ENCODE peak calls at places on chromosomes 1 and 21, in seven cellular contexts. One of them, this sample, is unnamed.

GRCh38 chr1:73943270-73943669 is 254.7 kb downstream of the LRRIQ3 start:
- DNase-seq in sigmoid colon: no peak
- DNase-seq in right cardiac atrium: no peak
- DNase-seq in breast epithelium: no peak
- DNase-seq in IMR-90: no peak
- DNase-seq in transverse colon: no peak
- DNase-seq in aorta: no peak
- DNase-seq in this sample: no peak

GRCh38 chr1:13582713-13583443 is 754 bp upstream of the PDPN start:
- DNase-seq in sigmoid colon: no peak
- DNase-seq in right cardiac atrium: peak; percentile 55
- DNase-seq in breast epithelium: no peak
- DNase-seq in IMR-90: no peak
- DNase-seq in transverse colon: no peak
- DNase-seq in aorta: no peak
- DNase-seq in this sample: no peak

GRCh38 chr1:10471411-10472219 is 714 bp downstream of the DFFA start:
- DNase-seq in sigmoid colon: no peak
- DNase-seq in right cardiac atrium: no peak
- DNase-seq in breast epithelium: peak; percentile 24
- DNase-seq in IMR-90: peak; percentile 33
- DNase-seq in transverse colon: no peak
- DNase-seq in aorta: no peak
- DNase-seq in this sample: no peak

GRCh38 chr1:232438476-232438875 is 191.5 kb downstream of the SIPA1L2 start:
- DNase-seq in sigmoid colon: no peak
- DNase-seq in right cardiac atrium: no peak
- DNase-seq in breast epithelium: no peak
- DNase-seq in IMR-90: no peak
- DNase-seq in transverse colon: no peak
- DNase-seq in aorta: no peak
- DNase-seq in this sample: no peak

GRCh38 chr21:15210235-15210678 is 145.5 kb upstream of the NRIP1 start:
- DNase-seq in sigmoid colon: peak; percentile 71
- DNase-seq in right cardiac atrium: peak; percentile 70
- DNase-seq in breast epithelium: peak; percentile 22
- DNase-seq in IMR-90: no peak
- DNase-seq in transverse colon: peak; percentile 39
- DNase-seq in aorta: peak; percentile 56
- DNase-seq in this sample: no peak

GRCh38 chr1:9534953-9535352 is 4.3 kb upstream of the SLC25A33 start:
- DNase-seq in sigmoid colon: no peak
- DNase-seq in right cardiac atrium: no peak
- DNase-seq in breast epithelium: no peak
- DNase-seq in IMR-90: no peak
- DNase-seq in transverse colon: peak; percentile 26
- DNase-seq in aorta: no peak
- DNase-seq in this sample: no peak

GRCh38 chr1:153313288-153313687 is 536 bp upstream of the PGLYRP3 start:
- DNase-seq in sigmoid colon: no peak
- DNase-seq in right cardiac atrium: no peak
- DNase-seq in breast epithelium: no peak
- DNase-seq in IMR-90: no peak
- DNase-seq in transverse colon: no peak
- DNase-seq in aorta: no peak
- DNase-seq in this sample: no peak

GRCh38 chr1:240946926-240947325 is 335.0 kb upstream of the GREM2 start:
- DNase-seq in sigmoid colon: no peak
- DNase-seq in right cardiac atrium: no peak
- DNase-seq in breast epithelium: no peak
- DNase-seq in IMR-90: peak; percentile 54
- DNase-seq in transverse colon: peak; percentile 40
- DNase-seq in aorta: no peak
- DNase-seq in this sample: no peak

GRCh38 chr1:153364181-153364580 is 6.5 kb downstream of the S100A9 start:
- DNase-seq in sigmoid colon: no peak
- DNase-seq in right cardiac atrium: no peak
- DNase-seq in breast epithelium: peak; percentile 65
- DNase-seq in IMR-90: no peak
- DNase-seq in transverse colon: no peak
- DNase-seq in aorta: no peak
- DNase-seq in this sample: no peak

GRCh38 chr1:151457911-151458882 is 1.1 kb downstream of the POGZ start:
- DNase-seq in sigmoid colon: peak; percentile 88
- DNase-seq in right cardiac atrium: peak; percentile 91
- DNase-seq in breast epithelium: peak; percentile 55
- DNase-seq in IMR-90: peak; percentile 87
- DNase-seq in transverse colon: peak; percentile 66
- DNase-seq in aorta: peak; percentile 78
- DNase-seq in this sample: peak; percentile 70

GRCh38 chr1:151980287-151981177 is 13.1 kb downstream of the S100A10 start:
- DNase-seq in sigmoid colon: no peak
- DNase-seq in right cardiac atrium: peak; percentile 80
- DNase-seq in breast epithelium: no peak
- DNase-seq in IMR-90: peak; percentile 37
- DNase-seq in transverse colon: peak; percentile 37
- DNase-seq in aorta: peak; percentile 86
- DNase-seq in this sample: no peak

GRCh38 chr1:222109836-222110235 is 367.9 kb upstream of the DUSP10 start:
- DNase-seq in sigmoid colon: no peak
- DNase-seq in right cardiac atrium: no peak
- DNase-seq in breast epithelium: no peak
- DNase-seq in IMR-90: no peak
- DNase-seq in transverse colon: no peak
- DNase-seq in aorta: no peak
- DNase-seq in this sample: no peak

GRCh38 chr1:66671472-66671871 is 80.8 kb upstream of the DYNLT5 start:
- DNase-seq in sigmoid colon: no peak
- DNase-seq in right cardiac atrium: no peak
- DNase-seq in breast epithelium: no peak
- DNase-seq in IMR-90: no peak
- DNase-seq in transverse colon: no peak
- DNase-seq in aorta: no peak
- DNase-seq in this sample: no peak

GRCh38 chr1:6445062-6445763 is 20.6 kb downstream of the ESPN start:
- DNase-seq in sigmoid colon: no peak
- DNase-seq in right cardiac atrium: peak; percentile 75
- DNase-seq in breast epithelium: no peak
- DNase-seq in IMR-90: peak; percentile 15
- DNase-seq in transverse colon: peak; percentile 74
- DNase-seq in aorta: no peak
- DNase-seq in this sample: no peak

GRCh38 chr1:7403265-7404045 is 367.6 kb upstream of the VAMP3 start:
- DNase-seq in sigmoid colon: peak; percentile 55
- DNase-seq in right cardiac atrium: no peak
- DNase-seq in breast epithelium: peak; percentile 3
- DNase-seq in IMR-90: peak; percentile 68
- DNase-seq in transverse colon: no peak
- DNase-seq in aorta: peak; percentile 10
- DNase-seq in this sample: no peak

GRCh38 chr1:50332941-50333594 is 90.2 kb downstream of the DMRTA2 start:
- DNase-seq in sigmoid colon: no peak
- DNase-seq in right cardiac atrium: peak; percentile 86
- DNase-seq in breast epithelium: no peak
- DNase-seq in IMR-90: peak; percentile 13
- DNase-seq in transverse colon: peak; percentile 78
- DNase-seq in aorta: peak; percentile 60
- DNase-seq in this sample: peak; percentile 51

GRCh38 chr1:161531986-161532875 is 7.9 kb downstream of the HSPA6 start:
- DNase-seq in sigmoid colon: no peak
- DNase-seq in right cardiac atrium: no peak
- DNase-seq in breast epithelium: no peak
- DNase-seq in IMR-90: peak; percentile 41
- DNase-seq in transverse colon: no peak
- DNase-seq in aorta: no peak
- DNase-seq in this sample: no peak

GRCh38 chr1:46223472-46223943 is 20.4 kb downstream of the LURAP1 start:
- DNase-seq in sigmoid colon: peak; percentile 86
- DNase-seq in right cardiac atrium: peak; percentile 59
- DNase-seq in breast epithelium: peak; percentile 64
- DNase-seq in IMR-90: peak; percentile 93
- DNase-seq in transverse colon: peak; percentile 78
- DNase-seq in aorta: peak; percentile 75
- DNase-seq in this sample: peak; percentile 66

GRCh38 chr21:28423521-28423920 is 569.2 kb downstream of the LTN1 start:
- DNase-seq in sigmoid colon: no peak
- DNase-seq in right cardiac atrium: no peak
- DNase-seq in breast epithelium: no peak
- DNase-seq in IMR-90: no peak
- DNase-seq in transverse colon: no peak
- DNase-seq in aorta: no peak
- DNase-seq in this sample: no peak

DNA sequence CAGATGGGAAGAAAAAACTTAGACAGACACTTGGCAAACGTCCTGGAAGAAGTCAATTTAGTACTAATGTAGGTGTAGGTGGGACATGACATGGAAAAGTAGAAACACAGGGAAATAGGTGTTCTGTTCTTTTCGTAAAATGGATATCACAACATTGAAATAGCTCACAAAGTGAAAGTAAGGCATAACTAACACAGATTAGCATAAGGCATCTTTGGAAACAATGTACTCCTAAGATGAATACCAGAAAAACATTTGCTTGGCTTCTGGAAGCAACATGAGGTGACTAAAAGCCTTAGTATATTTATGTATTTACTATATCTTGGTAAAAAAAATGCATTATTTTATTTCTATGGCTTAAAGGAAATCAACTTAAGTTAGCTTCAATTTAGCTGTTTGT is 61.6 kb downstream of the GORAB start:
- DNase-seq in sigmoid colon: no peak
- DNase-seq in right cardiac atrium: no peak
- DNase-seq in breast epithelium: no peak
- DNase-seq in IMR-90: no peak
- DNase-seq in transverse colon: no peak
- DNase-seq in aorta: no peak
- DNase-seq in this sample: no peak
- H3K27ac ChIP-seq in sigmoid colon: no peak overlapping the region
- H3K27ac ChIP-seq in right cardiac atrium: no peak overlapping the region
- H3K27ac ChIP-seq in breast epithelium: peak overlapping the region; percentile 78
- H3K27ac ChIP-seq in IMR-90: no peak overlapping the region
- H3K27ac ChIP-seq in transverse colon: no peak overlapping the region
- H3K27ac ChIP-seq in aorta: no peak overlapping the region
- H3K27ac ChIP-seq in this sample: no peak overlapping the region

GRCh38 chr1:86423473-86423872 is 498 bp upstream of the CLCA2 start:
- DNase-seq in sigmoid colon: no peak
- DNase-seq in right cardiac atrium: no peak
- DNase-seq in breast epithelium: no peak
- DNase-seq in IMR-90: no peak
- DNase-seq in transverse colon: no peak
- DNase-seq in aorta: no peak
- DNase-seq in this sample: no peak
- H3K27ac ChIP-seq in sigmoid colon: no peak overlapping the region
- H3K27ac ChIP-seq in right cardiac atrium: no peak overlapping the region
- H3K27ac ChIP-seq in breast epithelium: peak overlapping the region; percentile 49
- H3K27ac ChIP-seq in IMR-90: no peak overlapping the region
- H3K27ac ChIP-seq in transverse colon: no peak overlapping the region
- H3K27ac ChIP-seq in aorta: no peak overlapping the region
- H3K27ac ChIP-seq in this sample: no peak overlapping the region

DNA sequence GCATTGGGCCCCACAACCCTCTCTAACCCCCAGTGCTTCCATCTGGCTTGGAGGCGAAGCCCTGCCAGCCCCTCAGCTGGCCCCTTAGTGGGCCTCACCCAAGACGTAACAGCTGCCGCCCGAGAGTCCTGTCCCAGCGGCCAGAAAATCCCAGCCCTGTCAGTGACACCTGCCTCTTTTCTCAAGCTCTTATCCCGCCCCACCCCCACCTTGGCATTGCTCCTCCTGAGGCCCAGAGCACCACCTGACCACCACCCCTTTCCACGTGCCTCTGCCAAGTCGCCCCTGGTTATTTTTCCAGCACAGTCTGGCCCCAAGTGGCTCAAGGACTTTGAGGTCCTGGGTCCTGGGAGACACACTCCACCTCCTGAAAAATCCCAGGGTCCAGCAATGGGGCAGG is 5.9 kb upstream of the CTRC start:
- DNase-seq in sigmoid colon: no peak
- DNase-seq in right cardiac atrium: peak; percentile 33
- DNase-seq in breast epithelium: no peak
- DNase-seq in IMR-90: no peak
- DNase-seq in transverse colon: no peak
- DNase-seq in aorta: no peak
- DNase-seq in this sample: no peak
- H3K27ac ChIP-seq in sigmoid colon: no peak overlapping the region
- H3K27ac ChIP-seq in right cardiac atrium: no peak overlapping the region
- H3K27ac ChIP-seq in breast epithelium: no peak overlapping the region
- H3K27ac ChIP-seq in IMR-90: peak overlapping the region; percentile 27
- H3K27ac ChIP-seq in transverse colon: no peak overlapping the region
- H3K27ac ChIP-seq in aorta: no peak overlapping the region
- H3K27ac ChIP-seq in this sample: no peak overlapping the region

DNA sequence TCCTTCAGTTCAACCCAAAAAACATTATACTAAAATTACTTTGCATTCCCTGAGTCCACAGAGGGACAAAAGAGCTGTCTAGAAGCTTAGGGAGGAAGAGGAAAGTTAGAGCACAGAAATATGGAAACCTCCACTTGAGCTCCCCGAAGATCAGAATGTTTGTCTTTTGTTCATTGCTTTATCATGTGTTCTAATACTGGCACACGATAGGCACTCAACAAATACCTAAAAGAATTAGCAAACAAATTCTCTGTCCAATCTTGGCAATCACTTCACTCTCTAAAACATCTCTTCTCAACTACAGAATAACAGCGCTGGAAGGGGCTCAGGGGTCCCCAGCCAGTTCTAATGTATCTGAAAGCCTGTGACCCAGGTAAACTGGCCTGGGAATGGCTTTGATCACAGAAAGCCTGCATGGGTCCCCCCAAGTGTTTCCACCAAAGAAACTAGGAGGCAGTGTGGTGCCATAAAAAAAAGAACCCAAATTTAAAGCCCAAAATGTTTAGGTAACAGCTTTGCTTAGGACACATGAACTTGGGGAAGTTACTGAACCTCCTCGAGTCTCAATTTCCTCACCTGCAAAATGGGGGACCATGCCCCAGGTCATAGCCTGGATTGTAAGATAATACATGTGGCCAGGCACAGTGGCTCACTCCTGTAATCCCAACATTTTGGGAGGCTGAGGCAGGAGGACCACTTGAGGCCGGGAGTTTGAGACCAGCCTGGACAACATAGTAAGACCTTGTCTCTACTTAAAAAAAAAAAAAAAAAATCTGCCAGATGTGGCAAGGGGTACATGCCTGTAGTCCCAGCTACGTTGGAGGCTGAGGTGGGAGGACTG is 45.8 kb downstream of the SSBP3 start:
- DNase-seq in sigmoid colon: no peak
- DNase-seq in right cardiac atrium: no peak
- DNase-seq in breast epithelium: no peak
- DNase-seq in IMR-90: no peak
- DNase-seq in transverse colon: no peak
- DNase-seq in aorta: no peak
- DNase-seq in this sample: no peak
- H3K27ac ChIP-seq in sigmoid colon: no peak overlapping the region
- H3K27ac ChIP-seq in right cardiac atrium: no peak overlapping the region
- H3K27ac ChIP-seq in breast epithelium: no peak overlapping the region
- H3K27ac ChIP-seq in IMR-90: no peak overlapping the region
- H3K27ac ChIP-seq in transverse colon: no peak overlapping the region
- H3K27ac ChIP-seq in aorta: no peak overlapping the region
- H3K27ac ChIP-seq in this sample: peak overlapping the region; percentile 71

This sample was measured in caudate nucleus.